ENCODE peak calls at places on chromosomes 3 and 15, in eight cellular contexts. L is cardiac fibroblast, Y is SK-N-SH, H is neuronal stem cell, X is GM12864, W is tibial nerve, I is mucosa of descending colon, R is epithelial cell of esophagus. V is an unnamed sample.

GRCh38 chr3:65170357-65171090 is 482.7 kb upstream of the ADAMTS9 start:
- DNase-seq in X (no peak), L (peak), Y (peak), I (peak), H (no peak), R (peak), W (peak), V (peak)

GRCh38 chr3:175836622-175837021 is 977.5 kb downstream of the NAALADL2 start:
- DNase-seq in Y (no peak), L (no peak), R (no peak), W (no peak), X (no peak), I (no peak), H (no peak), V (no peak)

GRCh38 chr3:115330406-115330805 is 183.3 kb upstream of the ZBTB20 start:
- DNase-seq in Y (no peak), H (no peak), L (peak), W (no peak), I (no peak), X (no peak), R (peak), V (no peak)

GRCh38 chr3:171428321-171428787 is 31.9 kb downstream of the TNIK start:
- DNase-seq in W (no peak), L (no peak), Y (no peak), R (no peak), I (no peak), X (no peak), H (no peak), V (no peak)

GRCh38 chr3:139532996-139533395 is 6.5 kb downstream of the RBP1 start:
- DNase-seq in X (no peak), R (no peak), W (no peak), H (peak), Y (peak), I (no peak), L (no peak), V (no peak)

GRCh38 chr15:100596792-100597191 is 5.2 kb downstream of the LINS1 start:
- DNase-seq in Y (no peak), H (no peak), R (peak), L (peak), I (peak), X (peak), W (no peak), V (peak)

GRCh38 chr3:39779511-39780230 is 29.7 kb upstream of the MYRIP start:
- DNase-seq in I (no peak), X (no peak), H (no peak), L (no peak), W (no peak), Y (no peak), R (no peak), V (no peak)

GRCh38 chr3:20104167-20104661 is 64.0 kb downstream of the KAT2B start:
- DNase-seq in L (no peak), Y (no peak), W (no peak), I (peak), X (no peak), H (no peak), R (no peak), V (peak)

GRCh38 chr3:160343132-160343531 is 55.9 kb downstream of the IFT80 start:
- DNase-seq in H (no peak), Y (peak), I (no peak), X (no peak), L (peak), R (peak), W (no peak), V (peak)

GRCh38 chr15:85693277-85693676 is 101.4 kb downstream of the KLHL25 start:
- DNase-seq in I (no peak), R (no peak), Y (no peak), H (no peak), X (no peak), W (no peak), L (no peak), V (no peak)

GRCh38 chr15:92164327-92165000 is 229.2 kb upstream of the ST8SIA2 start:
- DNase-seq in H (peak), R (no peak), Y (no peak), X (no peak), I (peak), W (no peak), L (peak), V (peak)

GRCh38 chr3:72938471-72939265 is 50.8 kb downstream of the GXYLT2 start:
- DNase-seq in I (peak), X (no peak), H (peak), W (peak), R (peak), L (peak), Y (peak), V (peak)

GRCh38 chr15:29668120-29668602 is 154.1 kb downstream of the TJP1 start:
- DNase-seq in W (no peak), I (peak), H (peak), Y (peak), L (peak), X (peak), R (peak), V (peak)

GRCh38 chr3:132134611-132135010 is 99.8 kb upstream of the CPNE4 start:
- DNase-seq in Y (no peak), L (peak), R (peak), W (no peak), H (no peak), I (no peak), X (no peak), V (no peak)

GRCh38 chr15:77818484-77819270 is 186.0 kb upstream of the LINGO1 start:
- DNase-seq in X (no peak), R (no peak), L (no peak), Y (no peak), W (no peak), H (no peak), I (no peak), V (no peak)
- H3K4me3 ChIP-seq in X (no peak), R (no peak), L (no peak), Y (no peak), W (no peak), H (peak), I (no peak), V (no peak)

GRCh38 chr15:40309344-40309862 is 1.7 kb upstream of the PLCB2 start:
- DNase-seq in X (no peak), L (no peak), R (no peak), H (no peak), Y (no peak), I (no peak), W (no peak), V (no peak)
- H3K4me3 ChIP-seq in X (no peak), L (no peak), R (no peak), H (no peak), Y (no peak), I (no peak), W (no peak), V (no peak)

DNA sequence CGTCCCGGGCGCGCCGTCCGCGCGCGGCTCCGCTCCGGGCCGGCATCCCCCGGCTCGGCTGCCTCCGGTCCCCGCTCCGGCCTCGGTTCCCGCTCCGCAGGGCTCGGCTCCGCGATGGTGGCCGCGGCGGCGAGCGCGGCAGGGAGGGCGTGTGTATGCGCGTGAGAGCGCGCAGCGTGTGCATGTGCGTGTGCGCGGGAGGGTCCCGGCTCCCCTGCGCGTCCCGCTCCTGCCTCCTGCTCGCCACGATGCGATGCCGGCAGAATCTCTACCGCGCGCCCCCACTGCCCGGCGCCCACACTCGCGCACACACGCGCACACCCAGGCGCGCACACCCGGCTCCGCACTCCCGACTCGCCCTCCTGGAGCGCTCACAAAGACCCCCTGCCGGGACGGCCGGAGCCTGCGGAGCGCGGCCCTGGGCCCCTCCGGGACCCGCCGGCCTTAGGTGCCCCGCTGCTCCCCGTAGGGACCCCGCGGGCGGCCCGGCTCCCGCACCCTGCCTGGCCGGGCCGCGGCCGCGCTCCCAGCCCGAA is 186.6 kb upstream of the LINGO1 start:
- DNase-seq in X (no peak), H (no peak), R (no peak), L (no peak), W (no peak), Y (peak), I (no peak), V (no peak)
- H3K4me3 ChIP-seq in X (no peak), H (peak), R (no peak), L (no peak), W (no peak), Y (no peak), I (no peak), V (no peak)

GRCh38 chr15:70091649-70092461 is 5.9 kb downstream of the TLE3 start:
- DNase-seq in R (peak), H (no peak), W (no peak), X (no peak), I (peak), Y (peak), L (no peak), V (no peak)

GRCh38 chr15:70093070-70093469 is 4.6 kb downstream of the TLE3 start:
- DNase-seq in X (no peak), W (no peak), H (no peak), R (no peak), L (peak), Y (no peak), I (no peak), V (no peak)

GRCh38 chr15:70093481-70094309 is 4.0 kb downstream of the TLE3 start:
- DNase-seq in I (peak), L (peak), R (peak), H (no peak), X (no peak), W (no peak), Y (no peak), V (peak)

GRCh38 chr15:70090436-70091291 is 7.1 kb downstream of the TLE3 start:
- DNase-seq in L (no peak), H (no peak), X (no peak), W (no peak), Y (no peak), I (peak), R (no peak), V (no peak)

GRCh38 chr15:70092462-70092850 is 5.3 kb downstream of the TLE3 start:
- DNase-seq in L (peak), X (no peak), H (no peak), W (no peak), R (no peak), Y (no peak), I (no peak), V (no peak)
- H3K4me3 ChIP-seq in L (no peak), X (no peak), H (no peak), W (no peak), R (no peak), Y (no peak), I (no peak), V (no peak)

DNA sequence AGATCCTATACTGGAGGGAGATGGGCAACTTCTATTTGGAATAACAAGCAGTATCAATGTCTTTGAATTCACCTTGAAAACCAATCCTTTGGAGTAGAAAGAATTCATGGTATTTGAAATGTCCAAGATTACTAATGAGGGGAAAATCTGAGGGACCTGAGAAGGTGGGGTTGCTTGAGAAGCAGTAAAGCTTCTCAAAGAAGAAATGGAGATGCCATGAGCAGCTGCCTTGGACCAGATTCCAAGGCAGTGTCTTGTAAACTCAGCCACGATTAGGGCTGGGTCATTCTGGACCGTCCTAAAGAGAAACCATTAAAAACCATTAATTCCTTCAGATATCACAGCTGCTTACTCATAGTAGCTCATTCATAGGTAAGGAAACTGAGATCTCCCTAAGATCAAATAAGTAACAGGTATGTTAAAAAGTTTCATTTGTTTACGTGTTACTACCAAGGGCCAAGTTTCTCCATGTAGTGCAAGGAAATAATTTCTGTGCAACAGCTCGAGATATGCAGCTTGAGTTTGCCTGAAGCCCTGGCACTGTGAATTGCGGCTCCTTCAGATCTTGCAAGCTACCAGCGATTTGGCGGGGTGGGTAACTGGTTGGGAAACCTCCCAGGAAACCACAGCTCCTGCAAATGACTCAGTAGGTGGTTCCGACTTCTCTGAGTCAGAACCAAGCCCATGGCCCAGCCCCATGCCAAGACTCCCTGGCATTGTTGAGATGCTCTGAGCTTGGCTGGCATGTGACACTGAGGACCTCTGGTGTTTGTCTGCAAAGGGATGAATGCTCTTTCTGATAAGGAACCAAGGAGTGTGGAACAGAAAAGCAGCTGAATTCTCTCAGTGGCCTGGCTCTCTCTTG is 296.8 kb downstream of the RORA start:
- DNase-seq in R (peak), I (no peak), H (no peak), L (peak), W (no peak), X (no peak), Y (no peak), V (peak)
- H3K4me3 ChIP-seq in R (no peak), I (no peak), H (no peak), L (no peak), W (no peak), X (no peak), Y (no peak), V (no peak)

DNA sequence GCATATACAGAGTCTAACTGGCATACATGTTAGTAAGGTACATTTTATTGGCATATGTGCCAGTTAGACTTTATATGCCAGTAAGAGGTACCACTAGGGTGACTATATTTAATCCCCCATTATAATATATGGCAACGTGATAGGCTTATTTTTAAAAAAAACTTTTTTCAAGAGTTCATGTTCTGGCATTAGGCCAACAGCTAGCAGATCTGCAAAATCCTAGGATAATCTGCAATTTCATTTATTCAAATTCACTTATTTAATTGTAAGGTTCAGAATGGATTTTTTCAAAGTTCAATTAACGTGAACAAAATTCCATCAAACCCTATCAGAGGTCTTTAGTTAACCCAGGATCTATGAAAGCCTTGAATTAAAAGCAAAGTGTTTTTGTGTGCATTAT is 31.9 kb downstream of the NIT2 start:
- DNase-seq in R (no peak), L (no peak), X (no peak), H (no peak), I (no peak), W (no peak), Y (no peak), V (no peak)
- H3K4me3 ChIP-seq in R (no peak), L (no peak), X (no peak), H (no peak), I (no peak), W (no peak), Y (no peak), V (no peak)

GRCh38 chr3:149377408-149378111 is at the start of gene TM4SF1:
- DNase-seq in Y (no peak), R (peak), H (no peak), L (peak), I (peak), X (no peak), W (peak), V (no peak)
- H3K4me3 ChIP-seq in Y (peak), R (peak), H (no peak), L (peak), I (peak), X (no peak), W (peak), V (no peak)

GRCh38 chr15:37751401-37751800 is 183.0 kb upstream of the TMCO5A start:
- DNase-seq in L (no peak), X (no peak), W (no peak), R (no peak), H (no peak), I (no peak), Y (no peak), V (no peak)
- H3K4me3 ChIP-seq in L (no peak), X (no peak), W (no peak), R (no peak), H (no peak), I (no peak), Y (no peak), V (no peak)

GRCh38 chr3:42855219-42855546 is 20.5 kb downstream of the CYP8B1 start:
- DNase-seq in R (no peak), W (no peak), I (no peak), X (no peak), Y (no peak), H (no peak), L (no peak), V (no peak)
- H3K4me3 ChIP-seq in R (no peak), W (no peak), I (no peak), X (no peak), Y (no peak), H (no peak), L (no peak), V (no peak)